ENCODE peak calls at places on chromosomes 6 and 20, in nine cellular contexts. F is brain microvascular endothelial cell, P is IMR-90, A is NT2/D1, V is right lobe of liver, T is Peyer's patch, C is left ventricle myocardium inferior, U is fibroblast of pulmonary artery, Q is neuronal stem cell. E is an unnamed sample.

GRCh38 chr6:100574836-100575235 is 110.1 kb upstream of the SIM1 start:
- DNase-seq in V (no peak), A (no peak), T (no peak), F (no peak), U (no peak), Q (no peak), P (no peak), C (no peak), E (no peak)

GRCh38 chr6:169266746-169267629 is 13.3 kb upstream of the THBS2 start:
- DNase-seq in Q (no peak), A (no peak), P (peak; percentile 46), T (no peak), U (no peak), V (no peak), F (no peak), C (no peak), E (no peak)

GRCh38 chr20:13041574-13042457 is 33.0 kb downstream of the SPTLC3 start:
- DNase-seq in T (no peak), Q (no peak), U (peak; percentile 39), A (no peak), C (no peak), P (peak; percentile 35), V (no peak), F (no peak), E (no peak)

GRCh38 chr6:139442188-139442625 is 67.8 kb upstream of the CITED2 start:
- DNase-seq in A (no peak), C (no peak), U (no peak), T (no peak), V (no peak), F (no peak), P (no peak), Q (no peak), E (no peak)

GRCh38 chr6:162313922-162314660 is 413.5 kb downstream of the PRKN start:
- DNase-seq in V (no peak), F (no peak), T (no peak), A (no peak), P (no peak), C (no peak), U (no peak), Q (no peak), E (no peak)

GRCh38 chr20:50305636-50306477 is 115.2 kb downstream of the CEBPB start:
- DNase-seq in U (peak; percentile 45), T (peak; percentile 82), V (peak; percentile 90), C (no peak), P (no peak), Q (no peak), A (no peak), F (no peak), E (no peak)

GRCh38 chr6:88650029-88650619 is 313.3 kb downstream of the RNGTT start:
- DNase-seq in F (peak; percentile 59), U (peak; percentile 61), A (no peak), T (no peak), V (no peak), Q (no peak), C (no peak), P (peak; percentile 91), E (no peak)

GRCh38 chr6:80769101-80769500 is 662.6 kb downstream of the BCKDHB start:
- DNase-seq in Q (no peak), P (peak; percentile 90), A (no peak), T (no peak), C (no peak), F (peak; percentile 54), V (no peak), U (no peak), E (no peak)

GRCh38 chr20:36744243-36744642 is 1.6 kb downstream of the NDRG3 start:
- DNase-seq in C (no peak), V (no peak), F (no peak), T (no peak), P (no peak), Q (no peak), A (no peak), U (no peak), E (no peak)

GRCh38 chr20:36742558-36742957 is 3.3 kb downstream of the NDRG3 start:
- DNase-seq in Q (no peak), A (no peak), F (no peak), U (no peak), T (no peak), C (no peak), P (no peak), V (no peak), E (no peak)

GRCh38 chr20:36744764-36745191 is 1.1 kb downstream of the NDRG3 start:
- DNase-seq in T (no peak), U (peak; percentile 30), A (no peak), F (peak; percentile 5), C (peak; percentile 66), V (peak; percentile 56), P (peak; percentile 22), Q (no peak), E (peak; percentile 21)

GRCh38 chr20:36745234-36745926 is 510 bp downstream of the NDRG3 start:
- DNase-seq in V (peak; percentile 68), A (no peak), Q (no peak), C (peak; percentile 37), F (peak; percentile 0), U (no peak), T (no peak), P (no peak), E (peak; percentile 26)

GRCh38 chr20:36745927-36746659 is at the start of gene NDRG3:
- DNase-seq in Q (peak; percentile 89), A (peak; percentile 92), P (peak; percentile 89), V (peak; percentile 94), T (peak; percentile 98), C (peak; percentile 95), F (peak; percentile 89), U (peak; percentile 94), E (peak; percentile 98)
- H3K4me3 ChIP-seq in Q (peak within 1 kb of the TSS; percentile 79), A (peak within 1 kb of the TSS; percentile 74), P (peak within 1 kb of the TSS; percentile 66), V (peak within 1 kb of the TSS; percentile 75), T (peak within 1 kb of the TSS; percentile 93), C (peak within 1 kb of the TSS; percentile 93), F (peak within 1 kb of the TSS; percentile 77), U (peak within 1 kb of the TSS; percentile 77), E (peak within 1 kb of the TSS; percentile 81)

GRCh38 chr6:147954938-147955337 is 387.7 kb upstream of the SASH1 start:
- DNase-seq in Q (no peak), C (no peak), U (no peak), F (no peak), T (no peak), V (no peak), P (no peak), A (no peak), E (no peak)

GRCh38 chr6:147949981-147950622 is 392.5 kb upstream of the SASH1 start:
- DNase-seq in Q (no peak), C (no peak), F (peak; percentile 51), A (no peak), U (peak; percentile 25), V (no peak), P (peak; percentile 35), T (no peak), E (no peak)

GRCh38 chr6:147947521-147947920 is 395.1 kb upstream of the SASH1 start:
- DNase-seq in V (no peak), U (peak; percentile 51), T (no peak), P (peak; percentile 10), C (no peak), F (no peak), A (no peak), Q (no peak), E (no peak)

GRCh38 chr6:147950623-147950987 is 392.0 kb upstream of the SASH1 start:
- DNase-seq in F (peak; percentile 11), A (no peak), U (peak; percentile 75), T (no peak), P (peak; percentile 21), Q (no peak), C (peak; percentile 11), V (no peak), E (no peak)
- H3K4me3 ChIP-seq in F (no peak overlapping the region), A (no peak overlapping the region), U (no peak overlapping the region), T (no peak overlapping the region), P (no peak overlapping the region), Q (no peak overlapping the region), C (no peak overlapping the region), V (no peak overlapping the region), E (no peak overlapping the region)

GRCh38 chr6:149483302-149483701 is 1.5 kb downstream of the ZC3H12D start:
- DNase-seq in P (no peak), V (no peak), Q (no peak), F (no peak), C (no peak), A (no peak), T (no peak), U (no peak), E (no peak)

GRCh38 chr6:149483849-149484635 is 772 bp downstream of the ZC3H12D start:
- DNase-seq in P (no peak), U (no peak), V (no peak), Q (no peak), T (no peak), F (no peak), C (no peak), A (no peak), E (no peak)

GRCh38 chr6:149480502-149481280 is 4.1 kb downstream of the ZC3H12D start:
- DNase-seq in F (no peak), Q (no peak), V (no peak), P (no peak), C (no peak), A (no peak), U (no peak), T (peak; percentile 64), E (no peak)

GRCh38 chr6:149484733-149485700 is at the start of gene ZC3H12D:
- DNase-seq in C (peak; percentile 60), A (no peak), U (no peak), V (no peak), T (peak; percentile 92), F (peak; percentile 5), Q (no peak), P (peak; percentile 33), E (peak; percentile 18)

DNA sequence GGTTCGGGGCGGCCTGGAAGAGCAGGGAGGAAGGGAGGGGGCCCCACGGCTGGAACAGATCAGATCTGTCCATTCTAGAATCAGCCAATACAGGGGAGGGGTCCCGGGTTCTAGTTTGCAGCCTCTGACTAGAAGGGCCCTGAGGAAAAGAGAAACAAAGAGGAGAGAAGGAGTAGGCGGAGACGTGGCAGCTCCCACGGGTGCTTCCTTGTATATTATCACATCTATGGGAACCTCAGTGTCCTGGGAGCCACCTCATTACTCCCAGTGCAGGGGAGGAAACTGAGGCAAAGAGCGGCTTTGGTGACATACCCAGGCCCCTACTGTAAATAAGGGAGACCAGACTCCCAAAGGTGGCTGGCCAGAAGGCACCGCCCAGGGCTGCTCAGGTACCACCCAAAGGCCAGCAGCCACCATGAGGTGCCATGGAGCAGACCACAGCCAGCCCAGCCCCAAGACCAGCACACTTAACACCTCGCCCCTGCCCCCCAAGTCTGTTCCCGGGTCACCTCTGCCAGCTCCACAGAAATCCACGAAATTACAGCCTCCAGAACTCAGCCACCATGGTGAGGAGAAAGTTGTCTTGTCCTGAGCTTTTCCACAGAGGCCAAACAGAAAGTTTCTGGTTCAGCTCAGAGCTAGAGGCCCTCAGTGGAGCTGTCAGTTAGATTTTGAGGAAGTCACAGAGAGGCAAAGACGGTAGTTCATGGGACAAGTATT is 2.1 kb downstream of the ZC3H12D start:
- DNase-seq in P (no peak), U (no peak), F (no peak), Q (no peak), C (no peak), V (no peak), T (peak; percentile 61), A (no peak), E (no peak)
- H3K4me3 ChIP-seq in P (no peak overlapping the region), U (no peak overlapping the region), F (no peak overlapping the region), Q (no peak overlapping the region), C (peak overlapping the region; percentile 60), V (no peak overlapping the region), T (peak overlapping the region; percentile 38), A (no peak overlapping the region), E (no peak overlapping the region)

GRCh38 chr20:59333928-59334327 is 33.5 kb downstream of the EDN3 start:
- DNase-seq in P (no peak), A (no peak), V (no peak), Q (no peak), C (no peak), F (no peak), T (peak; percentile 73), U (no peak), E (no peak)

GRCh38 chr20:59334616-59335300 is 34.3 kb downstream of the EDN3 start:
- DNase-seq in V (no peak), T (no peak), P (no peak), F (no peak), C (no peak), A (no peak), Q (no peak), U (no peak), E (no peak)

GRCh38 chr20:59333260-59333845 is 32.9 kb downstream of the EDN3 start:
- DNase-seq in V (no peak), F (no peak), A (no peak), T (no peak), C (no peak), P (no peak), Q (no peak), U (no peak), E (no peak)

GRCh38 chr20:59336551-59336950 is 36.1 kb downstream of the EDN3 start:
- DNase-seq in P (no peak), A (no peak), F (no peak), V (no peak), T (no peak), Q (no peak), U (no peak), C (no peak), E (no peak)

DNA sequence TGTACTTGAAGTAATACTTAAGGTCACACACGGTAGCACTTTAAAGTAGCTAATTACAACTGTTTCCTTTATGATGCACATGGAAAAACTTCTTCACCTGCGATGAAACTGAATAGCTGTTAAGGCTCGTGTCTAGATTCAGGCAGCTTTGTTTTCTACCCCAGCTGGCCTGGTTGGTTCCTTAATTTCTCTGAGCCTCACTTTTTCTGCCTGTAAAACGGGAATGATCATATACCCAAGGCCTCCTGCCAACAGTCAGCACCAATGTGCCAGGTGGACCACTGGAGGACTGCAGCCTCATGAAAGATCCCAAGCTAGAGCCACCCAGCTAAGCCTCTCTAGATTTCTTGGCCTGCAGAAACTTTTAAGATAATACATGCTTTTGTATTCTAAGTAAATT is 35.0 kb downstream of the EDN3 start:
- DNase-seq in A (no peak), T (no peak), V (no peak), F (no peak), P (no peak), Q (no peak), C (no peak), U (no peak), E (no peak)
- H3K4me3 ChIP-seq in A (no peak overlapping the region), T (no peak overlapping the region), V (no peak overlapping the region), F (no peak overlapping the region), P (no peak overlapping the region), Q (no peak overlapping the region), C (no peak overlapping the region), U (no peak overlapping the region), E (no peak overlapping the region)